ENCODE peak calls at places on chromosomes 11 and 22, in four cellular contexts. E is dorsolateral prefrontal cortex, T is fibroblast of the aortic adventitia, W is fibroblast of villous mesenchyme. G is an unnamed sample.

GRCh38 chr11:2509481-2510001 is 64.7 kb downstream of the KCNQ1 start:
- DNase-seq in E (no peak), T (no peak), W (no peak), G (no peak)

GRCh38 chr22:28867191-28867590 is 16.2 kb upstream of the ZNRF3 start:
- DNase-seq in E (no peak), T (no peak), W (no peak), G (no peak)

GRCh38 chr22:44815099-44816070 is 63.0 kb downstream of the ARHGAP8 start:
- DNase-seq in E (no peak), T (no peak), W (no peak), G (no peak)

GRCh38 chr11:18720086-18720810 is 5.7 kb downstream of the IGSF22 start:
- DNase-seq in E (no peak), T (peak), W (no peak), G (peak)

GRCh38 chr11:8352852-8353505 is 89.3 kb upstream of the LMO1 start:
- DNase-seq in E (no peak), T (no peak), W (no peak), G (no peak)

GRCh38 chr11:124869331-124869730 is 4.1 kb downstream of the ROBO3 start:
- DNase-seq in E (no peak), T (no peak), W (no peak), G (no peak)

GRCh38 chr11:77557553-77557952 is 32.2 kb upstream of the AQP11 start:
- DNase-seq in E (no peak), T (no peak), W (peak), G (peak)

GRCh38 chr11:111114091-111114490 is 131.4 kb upstream of the POU2AF2 start:
- DNase-seq in E (no peak), T (no peak), W (no peak), G (no peak)

GRCh38 chr11:101045415-101045814 is 84.2 kb downstream of the PGR start:
- DNase-seq in E (no peak), T (no peak), W (no peak), G (no peak)

DNA sequence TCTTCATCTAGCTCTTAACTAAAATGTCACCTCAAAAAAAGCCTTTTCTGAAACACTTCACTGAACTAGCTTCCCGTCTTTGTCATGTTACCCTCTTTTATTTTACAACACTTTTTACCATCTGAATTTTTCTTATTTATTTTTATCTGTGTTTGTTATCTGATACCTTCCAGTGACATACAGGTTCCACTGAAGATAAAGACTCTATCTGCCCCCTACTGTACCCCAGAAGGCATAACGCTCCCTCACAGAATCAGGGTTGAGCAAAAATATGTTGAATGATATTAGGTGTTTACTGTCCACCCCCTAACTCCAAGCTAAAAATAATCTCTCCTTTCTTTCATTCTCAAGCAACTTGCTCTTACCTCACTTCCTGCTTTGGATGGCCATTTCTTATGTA is 654.2 kb downstream of the NELL1 start:
- DNase-seq in E (no peak), T (no peak), W (no peak), G (no peak)
- TF ChIP-seq CTCF in E (no peak), T (no peak), W (no peak), G (no peak)

GRCh38 chr22:42688241-42688913 is 32.3 kb downstream of the A4GALT start:
- DNase-seq in E (no peak), T (peak), W (peak), G (peak)
- H3K4me3 ChIP-seq in E (no peak), T (no peak), W (no peak), G (no peak)

GRCh38 chr11:10076458-10077141 is 217.4 kb downstream of the SBF2 start:
- DNase-seq in E (no peak), T (peak), W (peak), G (peak)

GRCh38 chr11:10072142-10072541 is 221.9 kb downstream of the SBF2 start:
- DNase-seq in E (no peak), T (peak), W (peak), G (peak)

GRCh38 chr11:10067629-10068300 is 226.3 kb downstream of the SBF2 start:
- DNase-seq in E (no peak), T (no peak), W (no peak), G (no peak)

GRCh38 chr11:10075141-10075540 is 218.9 kb downstream of the SBF2 start:
- DNase-seq in E (no peak), T (no peak), W (no peak), G (no peak)

DNA sequence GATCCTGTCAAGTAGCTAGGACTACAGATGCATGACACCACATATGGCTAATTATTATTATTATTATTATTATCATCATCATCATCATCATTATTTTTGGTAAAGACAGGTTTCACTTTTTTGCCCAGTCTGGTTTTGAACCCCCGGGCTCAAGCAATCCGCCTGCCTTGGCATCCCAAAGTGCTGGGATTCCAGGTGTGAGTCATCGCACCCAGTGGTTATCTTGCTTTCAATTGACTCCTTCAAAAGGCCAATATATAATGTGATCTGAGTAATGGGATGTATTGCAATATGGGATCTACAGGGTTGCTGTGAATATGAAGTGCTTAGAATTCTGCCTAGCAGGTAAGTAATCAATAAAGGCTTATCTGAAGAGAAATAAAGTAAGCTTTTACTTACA is 221.2 kb downstream of the SBF2 start:
- DNase-seq in E (no peak), T (no peak), W (no peak), G (no peak)
- TF ChIP-seq CTCF in E (no peak), T (no peak), W (no peak), G (no peak)

DNA sequence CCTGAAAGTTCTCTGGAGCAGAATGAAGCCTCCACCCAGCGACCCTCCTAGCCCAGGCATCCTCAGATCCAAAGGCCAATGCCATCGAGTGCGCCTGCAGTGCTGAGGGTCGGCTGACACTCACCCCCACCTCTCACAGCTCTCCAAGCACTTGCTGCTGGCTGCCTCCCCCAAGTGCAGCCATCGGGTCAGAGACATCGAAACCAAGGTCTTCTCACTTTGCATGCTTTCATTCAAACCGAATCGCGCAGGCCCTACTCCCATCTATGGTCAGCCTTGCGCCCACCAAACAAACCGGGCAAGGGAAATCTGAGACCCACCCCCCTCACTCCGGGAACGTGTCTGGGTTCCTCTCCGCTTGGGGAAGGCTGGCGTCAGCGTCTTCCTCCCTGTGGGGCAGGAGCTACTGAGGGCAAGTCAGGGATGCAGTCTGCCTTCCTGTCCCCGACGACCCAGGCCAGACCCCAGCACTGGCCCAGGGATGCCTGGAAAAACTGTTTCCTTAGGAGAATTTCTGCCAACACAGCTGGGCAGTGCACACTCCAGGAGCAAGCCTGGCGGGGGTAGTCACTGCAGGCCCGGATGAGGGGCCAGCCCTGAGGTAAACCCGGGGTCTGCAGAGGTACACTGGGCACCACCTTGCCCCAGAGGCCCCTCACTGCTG is 7.0 kb downstream of the WNT7B start:
- DNase-seq in E (no peak), T (no peak), W (no peak), G (no peak)
- H3K4me3 ChIP-seq in E (no peak), T (no peak), W (no peak), G (no peak)

GRCh38 chr11:99687320-99687719 is 666.6 kb downstream of the CNTN5 start:
- DNase-seq in E (no peak), T (no peak), W (peak), G (no peak)
- TF ChIP-seq CTCF in E (no peak), T (no peak), W (no peak), G (no peak)

GRCh38 chr22:17777005-17777716 is 2.9 kb upstream of the BID start:
- DNase-seq in E (no peak), T (no peak), W (no peak), G (no peak)
- H3K4me3 ChIP-seq in E (no peak), T (no peak), W (no peak), G (no peak)

GRCh38 chr11:5553347-5553746 is 5.0 kb upstream of the OR52H1 start:
- DNase-seq in E (no peak), T (peak), W (no peak), G (peak)
- TF ChIP-seq CTCF in E (peak), T (peak), W (no peak), G (no peak)

GRCh38 chr11:17428930-17429329 is 40.5 kb upstream of the KCNJ11 start:
- DNase-seq in E (no peak), T (no peak), W (no peak), G (no peak)

GRCh38 chr11:17428261-17428660 is 39.8 kb upstream of the KCNJ11 start:
- DNase-seq in E (no peak), T (no peak), W (no peak), G (no peak)

GRCh38 chr11:17431139-17431538 is 42.7 kb upstream of the KCNJ11 start:
- DNase-seq in E (no peak), T (no peak), W (peak), G (no peak)

GRCh38 chr11:17432041-17432440 is 43.6 kb upstream of the KCNJ11 start:
- DNase-seq in E (no peak), T (no peak), W (no peak), G (no peak)

DNA sequence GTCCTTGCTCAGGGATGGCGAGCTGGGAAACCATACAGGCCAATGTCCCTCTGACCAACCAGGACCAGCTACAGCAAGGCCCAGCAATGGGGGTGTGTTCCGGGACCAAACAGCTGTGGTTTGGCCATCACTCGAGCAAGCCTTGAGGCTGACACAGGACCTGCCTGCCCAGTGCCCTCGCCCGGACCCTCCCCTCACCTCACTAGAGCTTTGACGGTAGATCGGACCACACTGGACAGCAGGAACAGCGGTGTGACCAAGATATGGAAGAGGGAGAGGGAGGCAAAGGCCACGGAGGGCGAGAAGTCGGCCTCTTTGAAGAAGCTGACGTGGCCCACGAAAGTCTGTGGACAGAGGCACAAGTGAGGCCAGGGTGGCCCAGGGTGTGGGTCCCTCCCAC is 42.2 kb upstream of the KCNJ11 start:
- DNase-seq in E (no peak), T (no peak), W (no peak), G (no peak)
- H3K4me3 ChIP-seq in E (no peak), T (no peak), W (no peak), G (no peak)

DNA sequence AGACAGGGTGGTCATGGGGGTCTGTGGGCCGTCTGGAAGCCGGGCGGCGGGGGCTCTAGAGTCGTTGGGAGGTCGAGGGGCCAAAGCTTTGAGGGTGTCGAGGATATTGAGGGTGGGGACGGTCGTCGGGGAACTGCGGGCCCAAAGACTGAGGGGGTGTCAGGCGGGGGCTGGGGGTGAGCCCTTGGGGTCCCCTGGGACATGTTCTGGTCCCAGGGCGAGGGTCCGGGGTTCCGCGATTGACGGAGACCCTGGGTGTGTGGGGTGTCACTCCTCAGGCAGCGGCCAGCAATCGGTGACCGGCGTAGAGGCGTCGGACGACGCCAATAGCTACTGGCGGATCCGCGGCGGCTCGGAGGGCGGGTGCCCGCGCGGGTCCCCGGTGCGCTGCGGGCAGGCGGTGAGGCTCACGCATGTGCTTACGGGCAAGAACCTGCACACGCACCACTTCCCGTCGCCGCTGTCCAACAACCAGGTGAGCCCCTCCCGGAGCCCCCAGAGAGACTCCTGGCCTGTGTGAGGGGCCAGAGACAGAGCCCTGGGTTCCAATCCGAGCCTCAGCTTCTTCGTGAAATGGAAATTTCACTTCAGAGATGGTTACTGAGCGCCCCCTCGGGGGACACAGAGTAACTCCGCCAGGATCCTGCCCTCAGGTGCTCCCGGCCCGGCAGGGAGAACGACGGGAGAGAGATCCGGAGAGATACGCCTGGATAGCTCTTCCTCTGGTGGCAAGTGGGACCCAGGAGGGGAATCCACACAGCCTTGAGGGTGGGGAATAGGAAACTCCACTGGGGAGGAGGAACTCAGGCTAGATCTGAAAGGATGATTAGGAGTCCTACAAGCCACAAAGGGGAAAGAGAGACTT is 714 bp downstream of the SDF2L1 start:
- DNase-seq in E (no peak), T (peak), W (peak), G (peak)
- TF ChIP-seq CTCF in E (peak), T (peak), W (peak), G (peak)